ENCODE peak calls at places on chromosomes 1 and 21, in six cellular contexts. U is breast epithelium, N is body of pancreas, E is HCT116, G is lower leg skin, Y is K562. M is an unnamed sample.

GRCh38 chr1:197869502-197869890 is 32.9 kb upstream of the C1orf53 start:
- DNase-seq in U (no peak), N (no peak), E (no peak), G (no peak), Y (no peak), M (no peak)

GRCh38 chr1:187460093-187460492 is 631.3 kb downstream of the PLA2G4A start:
- DNase-seq in U (no peak), N (no peak), E (no peak), G (no peak), Y (no peak), M (no peak)

GRCh38 chr1:199056721-199057120 is 417.9 kb downstream of the PTPRC start:
- DNase-seq in U (no peak), N (no peak), E (no peak), G (no peak), Y (no peak), M (no peak)

GRCh38 chr1:173302890-173303829 is 96.0 kb upstream of the TNFSF4 start:
- DNase-seq in U (no peak), N (no peak), E (no peak), G (no peak), Y (peak; percentile 84), M (no peak)

GRCh38 chr1:31373897-31374486 is 1.1 kb upstream of the FABP3 start:
- DNase-seq in U (no peak), N (no peak), E (no peak), G (peak; percentile 69), Y (no peak), M (no peak)

GRCh38 chr1:15617173-15617873 is at the start of gene DDI2:
- DNase-seq in U (peak; percentile 94), N (peak; percentile 97), E (peak; percentile 92), G (peak; percentile 99), Y (peak; percentile 99), M (peak; percentile 78)

GRCh38 chr1:223411309-223411708 is 18.1 kb downstream of the CCDC185 start:
- DNase-seq in U (no peak), N (no peak), E (no peak), G (no peak), Y (no peak), M (no peak)

GRCh38 chr1:183989078-183989577 is 48.4 kb downstream of the COLGALT2 start:
- DNase-seq in U (no peak), N (no peak), E (no peak), G (no peak), Y (peak; percentile 91), M (peak; percentile 40)

GRCh38 chr1:220526294-220526693 is 1.6 kb upstream of the MARK1 start:
- DNase-seq in U (no peak), N (no peak), E (no peak), G (no peak), Y (no peak), M (no peak)

GRCh38 chr21:33383056-33383888 is 19.9 kb upstream of the IFNGR2 start:
- DNase-seq in U (peak; percentile 56), N (peak; percentile 37), E (peak; percentile 86), G (peak; percentile 92), Y (peak; percentile 77), M (peak; percentile 57)

GRCh38 chr1:31183927-31184554 is 55.6 kb downstream of the NKAIN1 start:
- DNase-seq in U (no peak), N (peak; percentile 51), E (peak; percentile 27), G (no peak), Y (peak; percentile 74), M (no peak)

GRCh38 chr1:230940848-230941247 is 37.8 kb downstream of the TTC13 start:
- DNase-seq in U (no peak), N (no peak), E (no peak), G (no peak), Y (no peak), M (no peak)

GRCh38 chr21:30695956-30696355 is 22.6 kb downstream of the KRTAP21-3 start:
- DNase-seq in U (no peak), N (no peak), E (no peak), G (no peak), Y (no peak), M (no peak)

GRCh38 chr1:86421601-86422280 is 2.2 kb upstream of the CLCA2 start:
- DNase-seq in U (no peak), N (no peak), E (no peak), G (no peak), Y (no peak), M (no peak)

GRCh38 chr1:42417191-42417590 is 36.6 kb downstream of the RIMKLA start:
- DNase-seq in U (no peak), N (peak; percentile 35), E (no peak), G (no peak), Y (no peak), M (no peak)

GRCh38 chr21:32114434-32115063 is 164.3 kb downstream of the MIS18A start:
- DNase-seq in U (no peak), N (no peak), E (no peak), G (no peak), Y (no peak), M (no peak)

GRCh38 chr1:222247811-222248310 is 300.0 kb downstream of the HHIPL2 start:
- DNase-seq in U (no peak), N (no peak), E (no peak), G (no peak), Y (no peak), M (no peak)

GRCh38 chr1:209224886-209225285 is 358.6 kb upstream of the CAMK1G start:
- DNase-seq in U (no peak), N (no peak), E (no peak), G (no peak), Y (no peak), M (no peak)

GRCh38 chr1:168121314-168122029 is 15.3 kb downstream of the GPR161 start:
- DNase-seq in U (no peak), N (peak; percentile 66), E (no peak), G (peak; percentile 90), Y (no peak), M (no peak)

GRCh38 chr1:221101792-221102191 is 222.5 kb downstream of the HLX start:
- DNase-seq in U (no peak), N (no peak), E (no peak), G (no peak), Y (no peak), M (no peak)

GRCh38 chr1:8987881-8988617 is 38.2 kb downstream of the SLC2A7 start:
- DNase-seq in U (no peak), N (peak; percentile 55), E (no peak), G (peak; percentile 90), Y (peak; percentile 62), M (no peak)

GRCh38 chr21:17775431-17776126 is 43.6 kb downstream of the C21orf91 start:
- DNase-seq in U (no peak), N (no peak), E (no peak), G (no peak), Y (no peak), M (no peak)

GRCh38 chr1:59556802-59557548 is 257.8 kb upstream of the HOOK1 start:
- DNase-seq in U (no peak), N (no peak), E (peak; percentile 68), G (no peak), Y (no peak), M (no peak)

DNA sequence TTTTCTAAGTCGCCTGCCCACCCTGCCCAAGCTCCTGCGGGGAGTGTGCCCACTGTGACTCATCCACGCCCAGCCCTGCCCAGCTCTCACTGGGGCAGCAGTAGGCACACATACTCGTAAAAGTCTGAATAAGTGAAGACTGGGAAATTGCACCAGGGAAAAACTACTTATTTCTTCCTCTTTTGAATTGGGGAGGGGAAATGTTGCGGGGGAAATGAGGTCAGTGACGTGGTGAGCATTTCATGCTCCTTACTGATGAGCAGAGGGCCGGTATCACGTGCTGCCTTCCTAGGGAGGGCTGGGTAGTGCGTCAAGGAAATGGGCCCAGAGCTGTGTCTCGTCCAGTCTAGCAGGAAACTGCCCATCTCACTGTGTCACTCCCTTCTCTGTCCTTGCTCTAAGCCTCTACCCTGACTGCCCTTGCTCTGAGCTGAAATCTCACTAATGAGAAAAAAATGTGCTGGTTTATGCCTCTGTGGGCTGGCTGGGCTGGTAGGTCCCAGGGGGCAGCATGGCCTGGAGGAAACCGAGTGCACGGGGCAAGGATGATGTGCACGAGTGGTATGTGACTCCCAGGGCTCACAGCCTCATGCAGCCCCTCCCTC is 13.5 kb upstream of the TNFRSF1B start:
- DNase-seq in U (no peak), N (no peak), E (no peak), G (no peak), Y (no peak), M (no peak)
- TF ChIP-seq POLR2A in U (no peak), N (no peak), E (no peak), G (no peak), Y (no peak), M (no peak)

GRCh38 chr1:181133441-181133951 is 45.0 kb downstream of the IER5 start:
- DNase-seq in U (no peak), N (no peak), E (no peak), G (no peak), Y (no peak), M (no peak)
- TF ChIP-seq POLR2A in U (no peak), N (no peak), E (no peak), G (no peak), Y (no peak), M (no peak)

GRCh38 chr1:27392778-27393635 is 585 bp downstream of the GPR3 start:
- DNase-seq in U (no peak), N (no peak), E (no peak), G (no peak), Y (peak; percentile 63), M (no peak)

GRCh38 chr1:27393641-27394281 is 1.3 kb downstream of the GPR3 start:
- DNase-seq in U (no peak), N (no peak), E (no peak), G (no peak), Y (no peak), M (no peak)

GRCh38 chr1:27394282-27394658 is 1.8 kb downstream of the GPR3 start:
- DNase-seq in U (no peak), N (no peak), E (no peak), G (no peak), Y (no peak), M (no peak)

GRCh38 chr1:27391511-27392095 is 819 bp upstream of the GPR3 start:
- DNase-seq in U (no peak), N (peak; percentile 47), E (peak; percentile 53), G (no peak), Y (peak; percentile 54), M (peak; percentile 43)

GRCh38 chr1:27392096-27392777 is at the start of gene GPR3:
- DNase-seq in U (peak; percentile 86), N (peak; percentile 85), E (peak; percentile 84), G (peak; percentile 98), Y (peak; percentile 99), M (peak; percentile 87)
- TF ChIP-seq POLR2A in U (no peak), N (no peak), E (no peak), G (no peak), Y (peak; percentile 70), M (peak; percentile 16)

DNA sequence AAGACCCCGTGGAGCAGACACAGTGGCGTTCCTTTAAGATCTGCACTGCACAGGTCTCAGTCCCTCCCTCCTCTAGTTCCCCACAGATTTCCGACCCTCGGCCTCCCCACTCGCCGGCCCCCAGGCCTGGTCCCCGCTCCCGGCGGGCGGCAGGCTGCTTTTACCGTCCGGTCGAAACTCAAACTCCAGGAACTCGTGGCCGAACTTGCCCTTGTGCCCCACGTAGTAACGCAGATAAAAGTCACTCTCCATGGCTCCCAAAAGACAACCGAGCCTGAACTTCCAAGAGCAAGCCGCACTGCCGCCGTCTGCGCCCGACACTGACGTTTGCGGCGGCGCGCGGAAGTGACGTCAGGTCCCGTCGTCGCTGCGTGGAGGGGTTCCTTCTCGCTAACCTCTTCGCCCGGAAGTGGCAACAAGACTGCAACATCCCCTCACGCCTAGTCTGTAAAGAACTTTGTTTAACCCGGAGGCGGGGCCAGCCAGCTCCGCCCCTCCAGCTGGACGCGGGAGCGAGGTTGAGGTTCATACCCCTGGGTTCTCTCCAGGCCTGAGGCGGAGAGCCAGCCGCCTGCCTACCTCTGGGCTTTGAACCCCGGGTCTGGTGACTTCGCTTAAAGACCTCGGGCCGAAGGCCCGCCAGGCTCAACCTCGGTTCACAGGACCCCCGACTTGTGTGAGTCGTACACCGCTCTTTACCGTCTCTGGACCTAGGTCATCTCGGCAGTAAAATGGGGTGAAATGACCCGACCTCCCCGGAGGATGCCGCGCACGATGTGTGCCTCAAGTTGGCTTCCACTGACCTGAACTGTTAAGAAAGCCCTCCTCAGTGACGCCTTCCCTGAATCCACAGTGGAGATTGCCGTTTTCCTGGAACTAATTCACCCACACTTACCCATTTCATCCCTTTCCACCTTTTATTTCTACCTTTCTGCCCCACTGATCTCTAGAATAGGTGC is at the start of gene MAGOH:
- DNase-seq in U (peak; percentile 91), N (peak; percentile 93), E (peak; percentile 89), G (peak; percentile 99), Y (peak; percentile 97), M (peak; percentile 97)
- TF ChIP-seq POLR2A in U (peak; percentile 66), N (peak; percentile 62), E (peak; percentile 21), G (no peak), Y (peak; percentile 93), M (peak; percentile 70)